ENCODE peak calls at places on chromosomes 4 and X, in five cellular contexts. One of them, this sample, is unnamed.

GRCh38 chrX:132488092-132488749 is 617 bp downstream of the MBNL3 start:
- DNase-seq in fibroblast of lung: peak; percentile 58
- DNase-seq in astrocyte: peak; percentile 7
- DNase-seq in IMR-90: peak; percentile 10
- DNase-seq in CD4-positive, CD25-positive, alpha-beta regulatory T cell: peak; percentile 18
- DNase-seq in this sample: no peak

GRCh38 chrX:28120076-28120475 is 138.8 kb upstream of the DCAF8L1 start:
- DNase-seq in fibroblast of lung: no peak
- DNase-seq in astrocyte: no peak
- DNase-seq in IMR-90: no peak
- DNase-seq in CD4-positive, CD25-positive, alpha-beta regulatory T cell: no peak
- DNase-seq in this sample: no peak

GRCh38 chr4:172220679-172221078 is 407.5 kb downstream of the GALNTL6 start:
- DNase-seq in fibroblast of lung: no peak
- DNase-seq in astrocyte: no peak
- DNase-seq in IMR-90: no peak
- DNase-seq in CD4-positive, CD25-positive, alpha-beta regulatory T cell: no peak
- DNase-seq in this sample: no peak

GRCh38 chr4:113476800-113477199 is 284.7 kb downstream of the CAMK2D start:
- DNase-seq in fibroblast of lung: peak; percentile 32
- DNase-seq in astrocyte: no peak
- DNase-seq in IMR-90: peak; percentile 47
- DNase-seq in CD4-positive, CD25-positive, alpha-beta regulatory T cell: no peak
- DNase-seq in this sample: no peak

GRCh38 chrX:44914532-44915198 is 41.7 kb downstream of the KDM6A start:
- DNase-seq in fibroblast of lung: peak; percentile 48
- DNase-seq in astrocyte: peak; percentile 64
- DNase-seq in IMR-90: peak; percentile 68
- DNase-seq in CD4-positive, CD25-positive, alpha-beta regulatory T cell: no peak
- DNase-seq in this sample: peak; percentile 52

GRCh38 chr4:139845481-139846093 is 180.0 kb downstream of the MGST2 start:
- DNase-seq in fibroblast of lung: no peak
- DNase-seq in astrocyte: no peak
- DNase-seq in IMR-90: no peak
- DNase-seq in CD4-positive, CD25-positive, alpha-beta regulatory T cell: no peak
- DNase-seq in this sample: no peak

GRCh38 chrX:72676465-72676864 is 37.6 kb downstream of the PHKA1 start:
- DNase-seq in fibroblast of lung: no peak
- DNase-seq in astrocyte: no peak
- DNase-seq in IMR-90: no peak
- DNase-seq in CD4-positive, CD25-positive, alpha-beta regulatory T cell: no peak
- DNase-seq in this sample: no peak

GRCh38 chrX:103404225-103405008 is 28.1 kb downstream of the BEX3 start:
- DNase-seq in fibroblast of lung: peak; percentile 91
- DNase-seq in astrocyte: peak; percentile 84
- DNase-seq in IMR-90: peak; percentile 91
- DNase-seq in CD4-positive, CD25-positive, alpha-beta regulatory T cell: peak; percentile 38
- DNase-seq in this sample: peak; percentile 87

GRCh38 chr4:80024335-80024734 is 48.7 kb downstream of the ANTXR2 start:
- DNase-seq in fibroblast of lung: no peak
- DNase-seq in astrocyte: no peak
- DNase-seq in IMR-90: no peak
- DNase-seq in CD4-positive, CD25-positive, alpha-beta regulatory T cell: no peak
- DNase-seq in this sample: no peak

GRCh38 chrX:38220936-38221386 is 290 bp upstream of the SRPX start:
- DNase-seq in fibroblast of lung: peak; percentile 63
- DNase-seq in astrocyte: peak; percentile 29
- DNase-seq in IMR-90: peak; percentile 25
- DNase-seq in CD4-positive, CD25-positive, alpha-beta regulatory T cell: no peak
- DNase-seq in this sample: no peak

GRCh38 chr4:11297201-11297600 is 131.5 kb downstream of the HS3ST1 start:
- DNase-seq in fibroblast of lung: no peak
- DNase-seq in astrocyte: peak; percentile 61
- DNase-seq in IMR-90: no peak
- DNase-seq in CD4-positive, CD25-positive, alpha-beta regulatory T cell: no peak
- DNase-seq in this sample: no peak

DNA sequence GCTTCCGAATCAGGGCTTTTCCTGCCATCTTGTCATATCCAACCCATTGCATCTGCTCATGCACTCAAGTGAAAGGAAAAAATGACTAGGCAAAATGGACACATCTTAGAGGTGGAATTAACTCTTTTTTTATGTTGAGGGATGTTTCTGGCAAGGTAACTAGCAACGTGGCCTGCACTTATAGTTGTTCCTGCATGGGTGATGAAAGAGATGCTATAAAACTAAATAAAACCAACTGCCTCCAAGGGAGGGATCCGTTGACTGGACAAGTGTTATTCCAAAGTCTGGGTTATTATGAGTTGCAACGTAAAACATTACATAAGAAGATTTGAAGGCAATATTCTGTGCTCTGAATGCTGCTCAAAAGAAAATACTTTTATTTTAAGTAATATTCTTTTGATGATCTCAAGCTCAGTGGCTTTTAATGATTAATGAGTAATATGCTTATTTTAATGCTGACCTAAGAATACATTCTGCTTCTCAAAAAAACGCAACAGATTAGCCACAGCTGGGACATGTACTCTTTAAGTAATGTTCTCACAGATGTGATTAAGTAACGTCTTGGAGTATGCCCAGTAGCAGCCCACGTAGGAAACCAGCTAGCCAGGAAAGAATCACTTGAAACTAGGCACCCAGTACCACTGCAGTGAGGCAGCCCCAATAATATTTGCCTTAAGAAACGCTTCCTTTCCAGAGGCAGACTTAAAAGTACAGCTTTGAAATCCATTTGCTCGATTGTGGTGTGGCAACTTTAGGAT is 27.4 kb downstream of the KLF3 start:
- DNase-seq in fibroblast of lung: peak; percentile 96
- DNase-seq in astrocyte: peak; percentile 84
- DNase-seq in IMR-90: peak; percentile 95
- DNase-seq in CD4-positive, CD25-positive, alpha-beta regulatory T cell: no peak
- DNase-seq in this sample: no peak
- H3K36me3 ChIP-seq in fibroblast of lung: peaks cover 12% of the 10 kb centered on the region
- H3K36me3 ChIP-seq in astrocyte: peaks cover 67% of the 10 kb centered on the region
- H3K36me3 ChIP-seq in IMR-90: peaks cover 46% of the 10 kb centered on the region
- H3K36me3 ChIP-seq in CD4-positive, CD25-positive, alpha-beta regulatory T cell: peaks cover 92% of the 10 kb centered on the region
- H3K36me3 ChIP-seq in this sample: peaks cover 61% of the 10 kb centered on the region

GRCh38 chr4:88037447-88037846 is 30.0 kb downstream of the PKD2 start:
- DNase-seq in fibroblast of lung: no peak
- DNase-seq in astrocyte: no peak
- DNase-seq in IMR-90: no peak
- DNase-seq in CD4-positive, CD25-positive, alpha-beta regulatory T cell: no peak
- DNase-seq in this sample: no peak
- H3K36me3 ChIP-seq in fibroblast of lung: peaks cover 19% of the 10 kb centered on the region
- H3K36me3 ChIP-seq in astrocyte: peaks cover 49% of the 10 kb centered on the region
- H3K36me3 ChIP-seq in IMR-90: peaks cover 49% of the 10 kb centered on the region
- H3K36me3 ChIP-seq in CD4-positive, CD25-positive, alpha-beta regulatory T cell: peaks cover 44% of the 10 kb centered on the region
- H3K36me3 ChIP-seq in this sample: peaks cover 31% of the 10 kb centered on the region

GRCh38 chr4:186606593-186606992 is 51.2 kb upstream of the MTNR1A start:
- DNase-seq in fibroblast of lung: no peak
- DNase-seq in astrocyte: peak; percentile 41
- DNase-seq in IMR-90: peak; percentile 40
- DNase-seq in CD4-positive, CD25-positive, alpha-beta regulatory T cell: no peak
- DNase-seq in this sample: peak; percentile 60

GRCh38 chr4:186605261-186605865 is 50.0 kb upstream of the MTNR1A start:
- DNase-seq in fibroblast of lung: no peak
- DNase-seq in astrocyte: no peak
- DNase-seq in IMR-90: no peak
- DNase-seq in CD4-positive, CD25-positive, alpha-beta regulatory T cell: no peak
- DNase-seq in this sample: no peak

GRCh38 chr4:186599483-186599882 is 44.1 kb upstream of the MTNR1A start:
- DNase-seq in fibroblast of lung: no peak
- DNase-seq in astrocyte: no peak
- DNase-seq in IMR-90: no peak
- DNase-seq in CD4-positive, CD25-positive, alpha-beta regulatory T cell: no peak
- DNase-seq in this sample: no peak

GRCh38 chr4:186604124-186604627 is 48.8 kb upstream of the MTNR1A start:
- DNase-seq in fibroblast of lung: no peak
- DNase-seq in astrocyte: no peak
- DNase-seq in IMR-90: no peak
- DNase-seq in CD4-positive, CD25-positive, alpha-beta regulatory T cell: no peak
- DNase-seq in this sample: no peak

DNA sequence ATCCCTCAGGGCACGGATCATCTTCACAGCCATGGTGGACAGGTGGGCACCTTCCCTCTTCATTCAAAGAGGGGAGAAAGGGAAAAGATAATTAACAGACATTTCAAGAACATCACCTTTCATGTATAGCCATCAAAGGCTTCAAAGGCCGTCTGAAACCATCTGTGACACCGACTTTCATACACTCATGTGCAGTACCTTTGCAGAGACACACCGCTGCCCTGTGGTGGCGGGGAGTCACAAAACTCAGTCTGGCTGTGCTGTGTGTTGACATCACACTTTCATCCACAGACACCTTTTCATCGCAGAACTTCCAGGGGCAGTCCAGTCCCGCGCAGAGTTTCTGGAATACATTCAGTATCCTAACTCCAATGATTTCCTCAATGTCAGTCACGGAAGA is 47.6 kb upstream of the MTNR1A start:
- DNase-seq in fibroblast of lung: no peak
- DNase-seq in astrocyte: no peak
- DNase-seq in IMR-90: no peak
- DNase-seq in CD4-positive, CD25-positive, alpha-beta regulatory T cell: no peak
- DNase-seq in this sample: no peak
- H3K36me3 ChIP-seq in fibroblast of lung: peaks cover 26% of the 10 kb centered on the region
- H3K36me3 ChIP-seq in astrocyte: peaks cover 67% of the 10 kb centered on the region
- H3K36me3 ChIP-seq in IMR-90: peaks cover 80% of the 10 kb centered on the region
- H3K36me3 ChIP-seq in CD4-positive, CD25-positive, alpha-beta regulatory T cell: no peaks in the 10 kb centered on the region
- H3K36me3 ChIP-seq in this sample: peaks cover 72% of the 10 kb centered on the region

GRCh38 chr4:107896651-107897050 is 34.7 kb upstream of the CYP2U1 start:
- DNase-seq in fibroblast of lung: peak; percentile 43
- DNase-seq in astrocyte: no peak
- DNase-seq in IMR-90: no peak
- DNase-seq in CD4-positive, CD25-positive, alpha-beta regulatory T cell: no peak
- DNase-seq in this sample: no peak
- H3K36me3 ChIP-seq in fibroblast of lung: no peaks in the 10 kb centered on the region
- H3K36me3 ChIP-seq in astrocyte: no peaks in the 10 kb centered on the region
- H3K36me3 ChIP-seq in IMR-90: no peaks in the 10 kb centered on the region
- H3K36me3 ChIP-seq in CD4-positive, CD25-positive, alpha-beta regulatory T cell: no peaks in the 10 kb centered on the region
- H3K36me3 ChIP-seq in this sample: no peaks in the 10 kb centered on the region

GRCh38 chr4:146190393-146190910 is 14.9 kb downstream of the LSM6 start:
- DNase-seq in fibroblast of lung: no peak
- DNase-seq in astrocyte: peak; percentile 51
- DNase-seq in IMR-90: no peak
- DNase-seq in CD4-positive, CD25-positive, alpha-beta regulatory T cell: no peak
- DNase-seq in this sample: no peak

GRCh38 chr4:146183209-146183608 is 7.7 kb downstream of the LSM6 start:
- DNase-seq in fibroblast of lung: no peak
- DNase-seq in astrocyte: no peak
- DNase-seq in IMR-90: no peak
- DNase-seq in CD4-positive, CD25-positive, alpha-beta regulatory T cell: no peak
- DNase-seq in this sample: no peak

GRCh38 chr4:146182450-146182849 is 6.9 kb downstream of the LSM6 start:
- DNase-seq in fibroblast of lung: no peak
- DNase-seq in astrocyte: no peak
- DNase-seq in IMR-90: no peak
- DNase-seq in CD4-positive, CD25-positive, alpha-beta regulatory T cell: no peak
- DNase-seq in this sample: no peak

GRCh38 chr4:146192060-146192459 is 16.5 kb downstream of the LSM6 start:
- DNase-seq in fibroblast of lung: peak; percentile 24
- DNase-seq in astrocyte: no peak
- DNase-seq in IMR-90: no peak
- DNase-seq in CD4-positive, CD25-positive, alpha-beta regulatory T cell: no peak
- DNase-seq in this sample: no peak

DNA sequence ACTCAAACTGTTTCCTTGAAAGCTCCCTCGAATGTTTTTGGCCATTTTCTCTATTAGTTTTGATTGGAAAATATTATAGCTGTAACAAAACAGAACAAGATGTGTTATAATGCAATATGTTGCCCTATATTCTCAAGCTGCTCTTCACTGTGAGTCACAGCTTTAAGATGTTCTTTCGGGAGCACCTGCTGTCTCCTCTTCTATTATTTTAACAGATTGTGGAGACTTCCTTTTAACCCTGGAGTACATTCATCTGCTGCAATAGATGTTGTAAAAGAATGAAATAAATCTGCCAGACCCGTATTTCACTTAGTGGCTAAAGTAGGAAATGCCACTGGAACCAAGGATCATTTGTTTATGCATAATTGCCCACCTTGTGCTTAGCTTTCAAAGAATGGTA is 11.0 kb downstream of the LSM6 start:
- DNase-seq in fibroblast of lung: no peak
- DNase-seq in astrocyte: no peak
- DNase-seq in IMR-90: no peak
- DNase-seq in CD4-positive, CD25-positive, alpha-beta regulatory T cell: no peak
- DNase-seq in this sample: no peak
- H3K36me3 ChIP-seq in fibroblast of lung: no peaks in the 10 kb centered on the region
- H3K36me3 ChIP-seq in astrocyte: peaks cover 4% of the 10 kb centered on the region
- H3K36me3 ChIP-seq in IMR-90: peaks cover 16% of the 10 kb centered on the region
- H3K36me3 ChIP-seq in CD4-positive, CD25-positive, alpha-beta regulatory T cell: peaks cover 76% of the 10 kb centered on the region
- H3K36me3 ChIP-seq in this sample: peaks cover 10% of the 10 kb centered on the region

GRCh38 chrX:47956016-47956415 is 47.8 kb downstream of the ZNF182 start:
- DNase-seq in fibroblast of lung: no peak
- DNase-seq in astrocyte: no peak
- DNase-seq in IMR-90: no peak
- DNase-seq in CD4-positive, CD25-positive, alpha-beta regulatory T cell: no peak
- DNase-seq in this sample: no peak
- H3K36me3 ChIP-seq in fibroblast of lung: no peaks in the 10 kb centered on the region
- H3K36me3 ChIP-seq in astrocyte: no peaks in the 10 kb centered on the region
- H3K36me3 ChIP-seq in IMR-90: no peaks in the 10 kb centered on the region
- H3K36me3 ChIP-seq in CD4-positive, CD25-positive, alpha-beta regulatory T cell: no peaks in the 10 kb centered on the region
- H3K36me3 ChIP-seq in this sample: no peaks in the 10 kb centered on the region

GRCh38 chrX:153948847-153949819 is 4.7 kb upstream of the RENBP start:
- DNase-seq in fibroblast of lung: no peak
- DNase-seq in astrocyte: no peak
- DNase-seq in IMR-90: no peak
- DNase-seq in CD4-positive, CD25-positive, alpha-beta regulatory T cell: no peak
- DNase-seq in this sample: no peak
- H3K36me3 ChIP-seq in fibroblast of lung: peaks cover 27% of the 10 kb centered on the region
- H3K36me3 ChIP-seq in astrocyte: peaks cover 3% of the 10 kb centered on the region
- H3K36me3 ChIP-seq in IMR-90: peaks cover 35% of the 10 kb centered on the region
- H3K36me3 ChIP-seq in CD4-positive, CD25-positive, alpha-beta regulatory T cell: peaks cover 25% of the 10 kb centered on the region
- H3K36me3 ChIP-seq in this sample: peaks cover 44% of the 10 kb centered on the region

DNA sequence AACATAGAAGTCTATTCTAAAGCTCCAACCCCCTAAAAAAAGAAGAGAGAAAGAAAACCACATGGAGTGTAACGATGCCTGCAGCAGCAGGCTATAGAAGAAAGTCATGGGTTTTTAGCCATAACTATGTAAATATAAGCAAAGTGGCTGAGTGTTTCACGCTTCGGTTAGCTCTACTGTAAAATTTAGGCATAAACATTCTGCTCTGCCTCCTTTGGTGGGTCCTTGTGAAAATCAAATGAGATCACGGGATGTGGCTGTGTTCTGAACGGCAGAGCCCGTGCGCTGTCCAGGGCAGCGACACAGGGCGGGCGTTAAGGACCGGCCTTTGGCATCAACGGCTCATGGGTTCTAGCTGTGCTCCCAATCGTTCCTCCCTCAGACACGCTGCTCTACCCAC is 78.3 kb downstream of the IRF2 start:
- DNase-seq in fibroblast of lung: no peak
- DNase-seq in astrocyte: no peak
- DNase-seq in IMR-90: no peak
- DNase-seq in CD4-positive, CD25-positive, alpha-beta regulatory T cell: no peak
- DNase-seq in this sample: no peak
- H3K36me3 ChIP-seq in fibroblast of lung: peaks cover 5% of the 10 kb centered on the region
- H3K36me3 ChIP-seq in astrocyte: no peaks in the 10 kb centered on the region
- H3K36me3 ChIP-seq in IMR-90: peaks cover 49% of the 10 kb centered on the region
- H3K36me3 ChIP-seq in CD4-positive, CD25-positive, alpha-beta regulatory T cell: peaks cover 92% of the 10 kb centered on the region
- H3K36me3 ChIP-seq in this sample: peaks cover 20% of the 10 kb centered on the region

This sample was measured in brain microvascular endothelial cell.